ENCODE peak calls at places on chromosome 5, in six cellular contexts. S is aorta, X is upper lobe of left lung, V is adrenal gland, G is cardiac muscle cell, M is esophagus muscularis mucosa. N is an unnamed sample.

GRCh38 chr5:153445875-153446567 is 44.4 kb upstream of the GRIA1 start:
- DNase-seq in S (peak; percentile 74), X (peak; percentile 40), V (peak; percentile 33), G (peak; percentile 0), M (no peak), N (no peak)

GRCh38 chr5:77999013-77999798 is 223.1 kb upstream of the TBCA start:
- DNase-seq in S (no peak), X (no peak), V (no peak), G (no peak), M (no peak), N (no peak)

GRCh38 chr5:9245071-9245470 is 300.8 kb downstream of the SEMA5A start:
- DNase-seq in S (no peak), X (no peak), V (no peak), G (peak; percentile 59), M (no peak), N (no peak)

GRCh38 chr5:178677429-178677828 is 50.6 kb upstream of the CLK4 start:
- DNase-seq in S (no peak), X (peak; percentile 61), V (no peak), G (no peak), M (no peak), N (no peak)

GRCh38 chr5:58231041-58231440 is 228.8 kb downstream of the PLK2 start:
- DNase-seq in S (no peak), X (no peak), V (no peak), G (no peak), M (no peak), N (no peak)

GRCh38 chr5:158955636-158956035 is 144.1 kb downstream of the EBF1 start:
- DNase-seq in S (no peak), X (no peak), V (no peak), G (no peak), M (no peak), N (no peak)

GRCh38 chr5:83724001-83724400 is 3.3 kb upstream of the HAPLN1 start:
- DNase-seq in S (no peak), X (no peak), V (no peak), G (no peak), M (no peak), N (no peak)

GRCh38 chr5:95219411-95219810 is 65.5 kb downstream of the MCTP1 start:
- DNase-seq in S (no peak), X (no peak), V (no peak), G (no peak), M (no peak), N (no peak)

GRCh38 chr5:139745800-139746690 is 49.6 kb upstream of the PSD2 start:
- DNase-seq in S (peak; percentile 87), X (peak; percentile 63), V (peak; percentile 70), G (peak; percentile 78), M (peak; percentile 95), N (peak; percentile 75)

GRCh38 chr5:39826051-39826450 is 401.3 kb upstream of the DAB2 start:
- DNase-seq in S (no peak), X (no peak), V (no peak), G (no peak), M (no peak), N (no peak)

GRCh38 chr5:54311178-54311811 is 922 bp upstream of the ARL15 start:
- DNase-seq in S (no peak), X (no peak), V (no peak), G (peak; percentile 41), M (no peak), N (peak; percentile 27)

GRCh38 chr5:44927335-44927734 is 118.6 kb downstream of the MRPS30 start:
- DNase-seq in S (no peak), X (no peak), V (no peak), G (no peak), M (no peak), N (no peak)

GRCh38 chr5:137466888-137467287 is 32.2 kb downstream of the SPOCK1 start:
- DNase-seq in S (peak; percentile 77), X (peak; percentile 24), V (peak; percentile 45), G (peak; percentile 40), M (no peak), N (no peak)

GRCh38 chr5:149442563-149443182 is 63.6 kb upstream of the IL17B start:
- DNase-seq in S (peak; percentile 96), X (peak; percentile 78), V (peak; percentile 92), G (peak; percentile 85), M (no peak), N (peak; percentile 88)

GRCh38 chr5:176891331-176891958 is 7.7 kb downstream of the HK3 start:
- DNase-seq in S (peak; percentile 56), X (peak; percentile 12), V (no peak), G (no peak), M (no peak), N (no peak)

GRCh38 chr5:132873119-132873929 is at the start of gene LEAP2:
- DNase-seq in S (no peak), X (no peak), V (no peak), G (peak; percentile 32), M (no peak), N (no peak)

GRCh38 chr5:95781101-95781583 is 41.4 kb downstream of the GLRX start:
- DNase-seq in S (peak; percentile 86), X (peak; percentile 90), V (peak; percentile 90), G (peak; percentile 90), M (peak; percentile 95), N (peak; percentile 74)

GRCh38 chr5:123180178-123180577 is 91.1 kb downstream of the PRDM6 start:
- DNase-seq in S (peak; percentile 85), X (no peak), V (no peak), G (no peak), M (no peak), N (no peak)

GRCh38 chr5:138029944-138030343 is 2.9 kb downstream of the FAM13B start:
- DNase-seq in S (no peak), X (no peak), V (no peak), G (no peak), M (no peak), N (no peak)

DNA sequence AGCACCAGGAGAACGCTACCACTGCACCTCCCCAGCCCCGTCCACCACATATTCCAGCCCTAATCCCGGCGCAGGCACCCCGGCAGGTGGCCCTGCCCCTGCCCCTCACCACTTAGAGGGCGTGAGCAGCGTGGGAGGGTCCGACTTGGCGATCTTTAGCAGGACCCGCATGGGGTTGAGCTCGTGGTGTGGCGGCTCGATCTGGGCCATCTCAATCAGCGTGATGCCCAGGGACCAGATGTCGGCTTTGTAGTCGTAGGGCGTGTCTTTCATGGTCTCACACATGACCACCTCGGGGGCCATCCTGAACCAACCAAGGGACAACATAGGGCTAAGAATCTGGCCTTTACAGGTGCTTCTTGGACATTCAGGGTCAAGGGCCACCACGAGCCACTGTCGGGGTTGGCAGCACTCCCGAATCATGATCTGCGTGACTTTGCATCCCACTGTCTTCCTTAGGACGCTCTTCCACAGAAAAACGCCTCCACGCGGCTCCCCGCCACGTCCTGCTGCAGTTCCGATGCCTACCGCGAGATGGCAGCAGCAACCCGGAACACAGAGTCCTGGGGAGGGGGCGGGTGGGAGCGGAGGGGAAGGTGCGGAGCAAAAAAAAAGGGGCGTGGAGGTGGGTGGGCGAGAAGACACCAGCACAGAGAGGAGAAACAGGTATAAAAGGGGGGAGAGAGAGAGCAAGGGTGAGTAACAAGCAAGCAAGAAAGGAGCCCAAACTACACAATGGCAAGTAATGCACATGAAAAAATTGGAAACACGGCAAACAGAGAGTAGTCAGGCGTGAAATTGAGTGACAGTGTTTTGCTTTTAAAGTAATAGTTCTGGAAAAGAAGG is 81.3 kb downstream of the STK10 start:
- DNase-seq in S (peak; percentile 90), X (peak; percentile 55), V (peak; percentile 67), G (peak; percentile 42), M (no peak), N (peak; percentile 69)
- H3K27ac ChIP-seq in S (no peak overlapping the region), X (peak overlapping the region; percentile 17), V (peak overlapping the region; percentile 9), G (no peak overlapping the region), M (peak overlapping the region; percentile 70), N (peak overlapping the region; percentile 31)

GRCh38 chr5:135060021-135060420 is 26.0 kb upstream of the PITX1 start:
- DNase-seq in S (peak; percentile 37), X (no peak), V (no peak), G (no peak), M (no peak), N (no peak)

GRCh38 chr5:135057233-135057632 is 23.2 kb upstream of the PITX1 start:
- DNase-seq in S (no peak), X (no peak), V (no peak), G (no peak), M (no peak), N (no peak)

GRCh38 chr5:135061001-135061400 is 27.0 kb upstream of the PITX1 start:
- DNase-seq in S (peak; percentile 35), X (no peak), V (no peak), G (no peak), M (no peak), N (no peak)

GRCh38 chr5:135058326-135058725 is 24.3 kb upstream of the PITX1 start:
- DNase-seq in S (peak; percentile 57), X (no peak), V (no peak), G (no peak), M (no peak), N (no peak)

DNA sequence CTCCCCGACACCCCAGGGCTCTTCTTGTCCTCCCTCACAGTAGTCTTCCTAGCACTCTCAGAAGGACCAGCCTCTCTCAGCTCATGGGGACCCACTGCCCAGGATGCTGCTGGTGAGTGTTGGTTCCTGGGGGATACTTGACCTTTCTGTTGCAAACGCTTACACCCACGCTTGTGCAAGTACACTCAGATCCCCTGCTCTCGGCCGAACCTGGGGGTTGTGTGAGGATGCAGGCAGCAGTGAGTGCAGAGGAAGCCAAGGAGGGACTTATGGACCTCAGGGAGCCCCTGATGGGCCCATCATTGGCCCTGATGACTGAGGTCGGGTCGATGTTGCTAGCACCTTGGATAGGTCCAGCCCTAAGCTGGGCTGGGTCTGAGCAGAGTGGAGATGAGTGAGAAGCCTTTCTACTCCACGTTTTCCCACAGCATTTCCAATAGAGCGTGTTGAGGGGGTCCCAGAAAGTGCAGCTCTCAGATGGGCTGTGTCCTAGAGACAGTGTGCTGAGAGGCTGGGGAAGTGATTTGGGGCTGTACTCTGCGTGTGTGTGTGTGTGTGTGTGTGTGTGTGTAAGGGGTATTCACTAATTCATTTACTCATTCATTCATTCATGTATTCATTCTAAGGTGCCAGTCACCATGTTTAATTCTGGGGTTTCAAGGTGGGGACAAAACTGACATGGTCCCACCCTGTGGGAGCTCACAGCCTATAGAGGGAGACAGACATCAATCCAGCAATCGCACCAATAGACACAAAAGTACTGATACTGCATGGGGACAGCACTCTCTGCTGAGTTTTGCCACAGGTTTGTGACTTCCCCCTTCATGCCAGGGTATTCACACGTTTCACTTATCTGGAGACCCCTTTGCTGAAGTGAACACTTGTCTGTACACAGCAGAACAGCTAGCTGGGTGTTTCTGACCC is 25.2 kb upstream of the PITX1 start:
- DNase-seq in S (peak; percentile 59), X (no peak), V (no peak), G (no peak), M (no peak), N (no peak)
- H3K27me3 ChIP-seq in S (no peaks in the 10 kb centered on the region), X (no peaks in the 10 kb centered on the region), V (no peaks in the 10 kb centered on the region), G (peaks cover 83% of the 10 kb centered on the region), M (no peaks in the 10 kb centered on the region), N (peaks cover 5% of the 10 kb centered on the region)

GRCh38 chr5:14793851-14794250 is 77.7 kb downstream of the ANKH start:
- DNase-seq in S (no peak), X (no peak), V (no peak), G (no peak), M (no peak), N (no peak)
- H3K27ac ChIP-seq in S (no peak overlapping the region), X (no peak overlapping the region), V (no peak overlapping the region), G (no peak overlapping the region), M (no peak overlapping the region), N (no peak overlapping the region)

GRCh38 chr5:169303119-169303515 is 2.2 kb upstream of the SLIT3 start:
- DNase-seq in S (no peak), X (no peak), V (no peak), G (no peak), M (no peak), N (no peak)
- H3K27me3 ChIP-seq in S (no peaks in the 10 kb centered on the region), X (no peaks in the 10 kb centered on the region), V (peaks cover 4% of the 10 kb centered on the region), G (no peaks in the 10 kb centered on the region), M (no peaks in the 10 kb centered on the region), N (no peaks in the 10 kb centered on the region)

N was measured in SJSA1.